ENCODE peak calls at places on chromosomes 12 and 14, in four cellular contexts. One of them, this sample, is unnamed.

GRCh38 chr12:57661376-57661775 is 28.4 kb upstream of the B4GALNT1 start:
- DNase-seq in PC-9: no peak
- DNase-seq in NCI-H510A treated with DMSO at 0.1 percent for 48 hours: no peak
- DNase-seq in NCI-H748 treated with DMSO at 0.1 percent for 48 hours: no peak
- DNase-seq in this sample: no peak

GRCh38 chr14:92676448-92677086 is 71.9 kb downstream of the LGMN start:
- DNase-seq in PC-9: no peak
- DNase-seq in NCI-H510A treated with DMSO at 0.1 percent for 48 hours: no peak
- DNase-seq in NCI-H748 treated with DMSO at 0.1 percent for 48 hours: no peak
- DNase-seq in this sample: no peak

GRCh38 chr12:58503731-58504520 is 416.4 kb downstream of the LRIG3 start:
- DNase-seq in PC-9: no peak
- DNase-seq in NCI-H510A treated with DMSO at 0.1 percent for 48 hours: peak; percentile 34
- DNase-seq in NCI-H748 treated with DMSO at 0.1 percent for 48 hours: peak; percentile 100
- DNase-seq in this sample: no peak

GRCh38 chr14:87000071-87000470 is 992.9 kb downstream of the GALC start:
- DNase-seq in PC-9: no peak
- DNase-seq in NCI-H510A treated with DMSO at 0.1 percent for 48 hours: no peak
- DNase-seq in NCI-H748 treated with DMSO at 0.1 percent for 48 hours: no peak
- DNase-seq in this sample: no peak

GRCh38 chr12:46402451-46402850 is 29.9 kb upstream of the SLC38A2 start:
- DNase-seq in PC-9: no peak
- DNase-seq in NCI-H510A treated with DMSO at 0.1 percent for 48 hours: no peak
- DNase-seq in NCI-H748 treated with DMSO at 0.1 percent for 48 hours: no peak
- DNase-seq in this sample: no peak

GRCh38 chr12:13941258-13942249 is 39.8 kb downstream of the GRIN2B start:
- DNase-seq in PC-9: peak; percentile 53
- DNase-seq in NCI-H510A treated with DMSO at 0.1 percent for 48 hours: no peak
- DNase-seq in NCI-H748 treated with DMSO at 0.1 percent for 48 hours: peak; percentile 24
- DNase-seq in this sample: peak; percentile 80

GRCh38 chr14:31172084-31172483 is 35.5 kb downstream of the HECTD1 start:
- DNase-seq in PC-9: no peak
- DNase-seq in NCI-H510A treated with DMSO at 0.1 percent for 48 hours: no peak
- DNase-seq in NCI-H748 treated with DMSO at 0.1 percent for 48 hours: no peak
- DNase-seq in this sample: no peak

GRCh38 chr12:27548301-27549199 is 24.5 kb downstream of the PPFIBP1 start:
- DNase-seq in PC-9: no peak
- DNase-seq in NCI-H510A treated with DMSO at 0.1 percent for 48 hours: no peak
- DNase-seq in NCI-H748 treated with DMSO at 0.1 percent for 48 hours: no peak
- DNase-seq in this sample: no peak

GRCh38 chr12:89525002-89525823 is 617 bp upstream of the GALNT4 start:
- DNase-seq in PC-9: no peak
- DNase-seq in NCI-H510A treated with DMSO at 0.1 percent for 48 hours: peak; percentile 26
- DNase-seq in NCI-H748 treated with DMSO at 0.1 percent for 48 hours: peak; percentile 17
- DNase-seq in this sample: peak; percentile 40

GRCh38 chr14:55412686-55413085 is 1.1 kb upstream of the ATG14 start:
- DNase-seq in PC-9: peak; percentile 51
- DNase-seq in NCI-H510A treated with DMSO at 0.1 percent for 48 hours: no peak
- DNase-seq in NCI-H748 treated with DMSO at 0.1 percent for 48 hours: no peak
- DNase-seq in this sample: no peak

GRCh38 chr12:26062566-26062965 is 62.3 kb downstream of the BHLHE41 start:
- DNase-seq in PC-9: peak; percentile 11
- DNase-seq in NCI-H510A treated with DMSO at 0.1 percent for 48 hours: no peak
- DNase-seq in NCI-H748 treated with DMSO at 0.1 percent for 48 hours: no peak
- DNase-seq in this sample: no peak

GRCh38 chr14:49634547-49635334 is at the start of gene DNAAF2:
- DNase-seq in PC-9: peak; percentile 63
- DNase-seq in NCI-H510A treated with DMSO at 0.1 percent for 48 hours: peak; percentile 68
- DNase-seq in NCI-H748 treated with DMSO at 0.1 percent for 48 hours: peak; percentile 61
- DNase-seq in this sample: peak; percentile 68

GRCh38 chr14:74260525-74261233 is 21.4 kb downstream of the VSX2 start:
- DNase-seq in PC-9: no peak
- DNase-seq in NCI-H510A treated with DMSO at 0.1 percent for 48 hours: no peak
- DNase-seq in NCI-H748 treated with DMSO at 0.1 percent for 48 hours: no peak
- DNase-seq in this sample: no peak

GRCh38 chr12:104138747-104139186 is 757 bp upstream of the NFYB start:
- DNase-seq in PC-9: no peak
- DNase-seq in NCI-H510A treated with DMSO at 0.1 percent for 48 hours: no peak
- DNase-seq in NCI-H748 treated with DMSO at 0.1 percent for 48 hours: no peak
- DNase-seq in this sample: no peak

GRCh38 chr12:110501378-110501721 is 561 bp downstream of the VPS29 start:
- DNase-seq in PC-9: no peak
- DNase-seq in NCI-H510A treated with DMSO at 0.1 percent for 48 hours: peak; percentile 46
- DNase-seq in NCI-H748 treated with DMSO at 0.1 percent for 48 hours: peak; percentile 21
- DNase-seq in this sample: peak; percentile 20

GRCh38 chr12:11855993-11856374 is 206.5 kb downstream of the ETV6 start:
- DNase-seq in PC-9: no peak
- DNase-seq in NCI-H510A treated with DMSO at 0.1 percent for 48 hours: peak; percentile 94
- DNase-seq in NCI-H748 treated with DMSO at 0.1 percent for 48 hours: peak; percentile 59
- DNase-seq in this sample: peak; percentile 97

GRCh38 chr12:100401660-100402059 is 44.8 kb downstream of the SLC17A8 start:
- DNase-seq in PC-9: no peak
- DNase-seq in NCI-H510A treated with DMSO at 0.1 percent for 48 hours: no peak
- DNase-seq in NCI-H748 treated with DMSO at 0.1 percent for 48 hours: no peak
- DNase-seq in this sample: no peak

GRCh38 chr14:99752486-99753121 is 40.6 kb upstream of the EML1 start:
- DNase-seq in PC-9: peak; percentile 37
- DNase-seq in NCI-H510A treated with DMSO at 0.1 percent for 48 hours: no peak
- DNase-seq in NCI-H748 treated with DMSO at 0.1 percent for 48 hours: no peak
- DNase-seq in this sample: no peak

GRCh38 chr12:109727039-109727723 is 13.6 kb downstream of the FAM222A start:
- DNase-seq in PC-9: no peak
- DNase-seq in NCI-H510A treated with DMSO at 0.1 percent for 48 hours: no peak
- DNase-seq in NCI-H748 treated with DMSO at 0.1 percent for 48 hours: no peak
- DNase-seq in this sample: no peak

GRCh38 chr12:118188690-118189371 is 52.9 kb downstream of the PEBP1 start:
- DNase-seq in PC-9: no peak
- DNase-seq in NCI-H510A treated with DMSO at 0.1 percent for 48 hours: peak; percentile 37
- DNase-seq in NCI-H748 treated with DMSO at 0.1 percent for 48 hours: peak; percentile 24
- DNase-seq in this sample: peak; percentile 14

GRCh38 chr12:50505386-50505827 is 622 bp downstream of the DIP2B start:
- DNase-seq in PC-9: no peak
- DNase-seq in NCI-H510A treated with DMSO at 0.1 percent for 48 hours: no peak
- DNase-seq in NCI-H748 treated with DMSO at 0.1 percent for 48 hours: no peak
- DNase-seq in this sample: peak; percentile 12

GRCh38 chr12:30015661-30016060 is 231.9 kb upstream of the TMTC1 start:
- DNase-seq in PC-9: no peak
- DNase-seq in NCI-H510A treated with DMSO at 0.1 percent for 48 hours: no peak
- DNase-seq in NCI-H748 treated with DMSO at 0.1 percent for 48 hours: no peak
- DNase-seq in this sample: no peak

GRCh38 chr12:130978785-130979184 is 25.1 kb downstream of the ADGRD1 start:
- DNase-seq in PC-9: no peak
- DNase-seq in NCI-H510A treated with DMSO at 0.1 percent for 48 hours: no peak
- DNase-seq in NCI-H748 treated with DMSO at 0.1 percent for 48 hours: no peak
- DNase-seq in this sample: no peak

GRCh38 chr12:123089631-123090353 is 61.1 kb downstream of the PITPNM2 start:
- DNase-seq in PC-9: peak; percentile 69
- DNase-seq in NCI-H510A treated with DMSO at 0.1 percent for 48 hours: no peak
- DNase-seq in NCI-H748 treated with DMSO at 0.1 percent for 48 hours: no peak
- DNase-seq in this sample: no peak

GRCh38 chr12:104938371-104938770 is 19.7 kb downstream of the SLC41A2 start:
- DNase-seq in PC-9: no peak
- DNase-seq in NCI-H510A treated with DMSO at 0.1 percent for 48 hours: no peak
- DNase-seq in NCI-H748 treated with DMSO at 0.1 percent for 48 hours: no peak
- DNase-seq in this sample: no peak

GRCh38 chr12:88553941-88554658 is 26.2 kb downstream of the KITLG start:
- DNase-seq in PC-9: peak; percentile 26
- DNase-seq in NCI-H510A treated with DMSO at 0.1 percent for 48 hours: peak; percentile 90
- DNase-seq in NCI-H748 treated with DMSO at 0.1 percent for 48 hours: peak; percentile 94
- DNase-seq in this sample: peak; percentile 86

This sample was measured in NCI-H1092 treated with DMSO at 0.1 percent for 48 hours.